ENCODE peak calls at places on chromosomes 7 and 10, in nine cellular contexts. W, J, T, M, G, N, A, B and D are unnamed samples.

GRCh38 chr10:77889277-77889903 is 37.2 kb downstream of the DLG5 start:
- DNase-seq in W (peak; percentile 88), J (no peak), T (no peak), M (peak; percentile 76), G (no peak), N (no peak), A (no peak), B (peak; percentile 92), D (no peak)

GRCh38 chr10:5442056-5442989 is 30.0 kb downstream of the NET1 start:
- DNase-seq in W (peak; percentile 54), J (no peak), T (peak; percentile 55), M (no peak), G (peak; percentile 72), N (peak; percentile 57), A (peak; percentile 78), B (peak; percentile 42), D (peak; percentile 83)

GRCh38 chr7:117349545-117349944 is 26.7 kb upstream of the WNT2 start:
- DNase-seq in W (no peak), J (no peak), T (no peak), M (no peak), G (no peak), N (no peak), A (no peak), B (no peak), D (no peak)

GRCh38 chr7:152735443-152736004 is 24.0 kb upstream of the ACTR3B start:
- DNase-seq in W (no peak), J (no peak), T (peak; percentile 11), M (no peak), G (no peak), N (no peak), A (peak; percentile 97), B (no peak), D (peak; percentile 2)

GRCh38 chr7:919924-920341 is 34.5 kb downstream of the ADAP1 start:
- DNase-seq in W (no peak), J (no peak), T (no peak), M (no peak), G (no peak), N (no peak), A (no peak), B (peak; percentile 4), D (no peak)

GRCh38 chr10:124721295-124722052 is 22.7 kb downstream of the FAM53B start:
- DNase-seq in W (no peak), J (no peak), T (no peak), M (no peak), G (no peak), N (no peak), A (peak; percentile 56), B (peak; percentile 31), D (no peak)

GRCh38 chr7:17722798-17723197 is 217.5 kb downstream of the SNX13 start:
- DNase-seq in W (no peak), J (no peak), T (no peak), M (no peak), G (no peak), N (no peak), A (no peak), B (no peak), D (no peak)

GRCh38 chr10:91901784-91902677 is 7.3 kb downstream of the FGFBP3 start:
- DNase-seq in W (no peak), J (no peak), T (peak; percentile 97), M (no peak), G (no peak), N (peak; percentile 93), A (peak; percentile 97), B (no peak), D (peak; percentile 89)

GRCh38 chr10:1102392-1102791 is 46.2 kb downstream of the WDR37 start:
- DNase-seq in W (no peak), J (no peak), T (peak; percentile 24), M (no peak), G (no peak), N (no peak), A (no peak), B (no peak), D (no peak)

GRCh38 chr10:87691515-87692070 is 31.9 kb downstream of the PAPSS2 start:
- DNase-seq in W (no peak), J (no peak), T (no peak), M (no peak), G (no peak), N (no peak), A (no peak), B (no peak), D (no peak)

GRCh38 chr10:102133373-102134195 is 744 bp downstream of the PPRC1 start:
- DNase-seq in W (peak; percentile 65), J (no peak), T (peak; percentile 70), M (no peak), G (peak; percentile 45), N (peak; percentile 88), A (peak; percentile 72), B (peak; percentile 81), D (peak; percentile 91)

GRCh38 chr10:102134416-102134815 is 1.6 kb downstream of the PPRC1 start:
- DNase-seq in W (no peak), J (no peak), T (no peak), M (no peak), G (no peak), N (no peak), A (no peak), B (no peak), D (no peak)

GRCh38 chr10:102139281-102140110 is 6.7 kb downstream of the PPRC1 start:
- DNase-seq in W (no peak), J (no peak), T (no peak), M (no peak), G (no peak), N (no peak), A (no peak), B (no peak), D (no peak)

GRCh38 chr10:102132563-102133372 is at the start of gene PPRC1:
- DNase-seq in W (peak; percentile 99), J (peak; percentile 96), T (peak; percentile 99), M (peak; percentile 98), G (peak; percentile 98), N (peak; percentile 100), A (peak; percentile 99), B (peak; percentile 99), D (peak; percentile 99)

DNA sequence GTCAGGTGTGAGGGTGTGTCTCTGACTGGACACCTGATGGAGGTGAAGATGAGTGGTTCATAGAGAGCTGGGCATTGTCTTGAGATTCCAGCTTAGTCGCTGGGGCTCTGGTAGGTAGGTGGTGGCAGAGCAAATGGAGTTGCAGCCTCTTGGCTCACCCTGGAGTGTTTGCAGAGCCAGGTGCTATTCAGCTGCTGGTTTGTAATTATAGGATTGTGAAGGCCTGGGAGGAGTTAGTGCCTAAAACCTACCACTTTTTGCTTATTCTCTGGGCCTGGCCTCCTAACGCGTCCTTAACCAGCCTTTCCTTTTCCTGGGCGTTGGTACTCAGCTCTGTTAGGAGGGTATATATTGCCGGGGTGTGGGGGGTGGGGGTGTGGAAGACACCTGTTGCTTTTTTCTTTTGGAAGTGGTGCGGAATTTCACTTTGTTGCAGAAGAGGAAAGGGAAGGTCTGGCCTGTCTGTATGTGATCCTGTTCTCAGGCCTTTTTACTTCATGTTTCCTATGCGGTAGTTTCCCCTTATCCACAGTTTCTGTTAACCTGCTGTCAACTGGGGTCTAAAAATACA is 3.2 kb downstream of the PPRC1 start:
- DNase-seq in W (no peak), J (no peak), T (no peak), M (no peak), G (no peak), N (no peak), A (no peak), B (no peak), D (no peak)
- H3K4me3 ChIP-seq in W (no peak overlapping the region), J (no peak overlapping the region), T (no peak overlapping the region), M (no peak overlapping the region), G (no peak overlapping the region), N (no peak overlapping the region), A (no peak overlapping the region), B (no peak overlapping the region), D (no peak overlapping the region)

DNA sequence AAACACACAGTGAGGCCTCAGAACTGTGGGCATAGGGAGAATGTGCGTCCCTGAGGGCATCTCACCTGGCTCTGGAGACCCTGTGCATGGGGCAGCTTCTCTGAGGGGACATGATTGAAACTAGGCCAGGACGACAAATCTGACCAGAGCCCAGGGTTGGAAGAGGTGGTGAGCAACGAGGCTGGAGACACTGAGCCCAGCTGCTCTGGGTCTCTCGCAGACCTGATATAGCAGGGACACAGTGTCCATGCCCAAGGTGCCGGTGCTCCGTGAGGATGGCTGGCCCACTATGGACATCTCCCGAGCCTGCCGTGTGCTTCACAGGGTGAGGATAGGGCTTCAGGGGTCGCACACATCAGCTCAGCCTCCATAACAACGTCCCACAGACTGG is 49.3 kb upstream of the INSIG1 start:
- DNase-seq in W (no peak), J (no peak), T (no peak), M (no peak), G (no peak), N (no peak), A (no peak), B (no peak), D (no peak)
- H3K4me1 ChIP-seq in W (no peaks in the 10 kb centered on the region), J (no peaks in the 10 kb centered on the region), T (no peaks in the 10 kb centered on the region), M (no peaks in the 10 kb centered on the region), G (no peaks in the 10 kb centered on the region), N (peaks cover 11% of the 10 kb centered on the region), A (no peaks in the 10 kb centered on the region), B (peaks cover 28% of the 10 kb centered on the region), D (peaks cover 25% of the 10 kb centered on the region)

DNA sequence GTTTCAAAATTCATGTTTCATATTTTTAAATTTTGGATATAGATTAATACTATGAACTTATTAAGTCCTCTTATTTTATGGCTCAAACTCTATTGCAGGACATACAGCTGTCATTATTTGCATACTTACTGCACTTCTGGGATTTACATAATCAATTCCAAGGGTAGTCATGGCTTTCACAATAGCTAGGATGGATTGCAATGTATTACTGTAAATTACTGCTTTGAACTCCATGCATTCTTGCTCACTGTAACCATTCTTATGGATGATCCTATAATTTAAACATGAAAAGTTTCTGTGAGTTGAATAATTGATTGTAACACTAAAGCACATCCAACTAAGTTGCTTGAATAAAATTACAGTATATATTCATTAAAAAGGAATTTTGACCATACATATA is 23.5 kb downstream of the GNAT3 start:
- DNase-seq in W (no peak), J (no peak), T (peak; percentile 48), M (no peak), G (no peak), N (peak; percentile 43), A (no peak), B (no peak), D (peak; percentile 67)
- H3K4me3 ChIP-seq in W (no peak overlapping the region), J (no peak overlapping the region), T (no peak overlapping the region), M (no peak overlapping the region), G (no peak overlapping the region), N (no peak overlapping the region), A (no peak overlapping the region), B (no peak overlapping the region), D (peak overlapping the region; percentile 14)

GRCh38 chr10:79130255-79130654 is 61.5 kb downstream of the ZMIZ1 start:
- DNase-seq in W (no peak), J (no peak), T (no peak), M (no peak), G (no peak), N (no peak), A (no peak), B (no peak), D (no peak)

GRCh38 chr10:79133386-79133785 is 64.6 kb downstream of the ZMIZ1 start:
- DNase-seq in W (no peak), J (no peak), T (no peak), M (no peak), G (no peak), N (no peak), A (no peak), B (no peak), D (no peak)

GRCh38 chr10:79130846-79131245 is 62.1 kb downstream of the ZMIZ1 start:
- DNase-seq in W (peak; percentile 53), J (peak; percentile 71), T (no peak), M (no peak), G (no peak), N (no peak), A (no peak), B (no peak), D (no peak)

GRCh38 chr10:79131730-79132644 is 63.2 kb downstream of the ZMIZ1 start:
- DNase-seq in W (no peak), J (no peak), T (no peak), M (no peak), G (no peak), N (no peak), A (no peak), B (no peak), D (no peak)

GRCh38 chr10:79132681-79133381 is 64.1 kb downstream of the ZMIZ1 start:
- DNase-seq in W (peak; percentile 61), J (no peak), T (no peak), M (no peak), G (no peak), N (no peak), A (no peak), B (no peak), D (no peak)
- H3K4me1 ChIP-seq in W (peaks cover 64% of the 10 kb centered on the region), J (peaks cover 40% of the 10 kb centered on the region), T (peaks cover 65% of the 10 kb centered on the region), M (peaks cover 28% of the 10 kb centered on the region), G (peaks cover 98% of the 10 kb centered on the region), N (peaks cover 29% of the 10 kb centered on the region), A (peaks cover 53% of the 10 kb centered on the region), B (peaks cover 67% of the 10 kb centered on the region), D (peaks cover 51% of the 10 kb centered on the region)